ENCODE peak calls at places on chromosomes 16 and 17, in ten cellular contexts. V, N, Y, J, D, H, M, R, X and Z are unnamed samples.

GRCh38 chr16:81623365-81624102 is 155.6 kb upstream of the PLCG2 start:
- DNase-seq in D (no peak), N (peak), V (peak), R (peak), M (no peak), J (peak), H (no peak), Y (peak), X (no peak), Z (peak)

GRCh38 chr17:15955793-15956541 is 11.0 kb downstream of the ADORA2B start:
- DNase-seq in M (no peak), D (no peak), J (no peak), H (no peak), R (no peak), X (no peak), V (no peak), Y (no peak), N (no peak), Z (no peak)

GRCh38 chr16:69703638-69704037 is 22.7 kb downstream of the NQO1 start:
- DNase-seq in N (no peak), V (no peak), J (peak), X (no peak), D (no peak), H (no peak), Y (no peak), M (no peak), R (no peak), Z (peak)

GRCh38 chr16:78505544-78506371 is 406.3 kb downstream of the WWOX start:
- DNase-seq in J (peak), X (peak), R (peak), H (peak), D (peak), M (peak), N (no peak), V (no peak), Y (no peak), Z (peak)

GRCh38 chr17:36992701-36993100 is 43.9 kb downstream of the AATF start:
- DNase-seq in H (no peak), X (no peak), V (no peak), Y (peak), N (no peak), J (no peak), M (no peak), R (no peak), D (no peak), Z (no peak)

GRCh38 chr16:75019007-75019406 is 20.2 kb downstream of the ZNRF1 start:
- DNase-seq in D (no peak), R (no peak), J (no peak), X (no peak), M (no peak), H (no peak), N (no peak), V (no peak), Y (no peak), Z (no peak)

GRCh38 chr16:57981636-57982035 is 10.7 kb upstream of the CNGB1 start:
- DNase-seq in Y (no peak), X (no peak), N (no peak), V (peak), M (no peak), R (no peak), D (no peak), J (no peak), H (no peak), Z (no peak)

GRCh38 chr17:28513476-28513875 is 7.3 kb downstream of the FOXN1 start:
- DNase-seq in N (no peak), R (no peak), X (no peak), Y (no peak), J (no peak), V (no peak), H (no peak), D (no peak), M (no peak), Z (no peak)

GRCh38 chr16:55499951-55500350 is 8.9 kb upstream of the LPCAT2 start:
- DNase-seq in H (no peak), M (no peak), Y (peak), D (no peak), V (peak), R (no peak), X (no peak), N (no peak), J (peak), Z (peak)

GRCh38 chr17:6346986-6347385 is 87.9 kb downstream of the AIPL1 start:
- DNase-seq in D (no peak), H (no peak), X (no peak), R (no peak), N (no peak), V (no peak), Y (no peak), J (no peak), M (no peak), Z (no peak)

GRCh38 chr16:66421891-66422290 is 5.2 kb upstream of the BEAN1 start:
- DNase-seq in H (no peak), N (no peak), M (no peak), J (no peak), X (no peak), V (no peak), R (no peak), D (no peak), Y (no peak), Z (no peak)

GRCh38 chr16:84795338-84796053 is 24.3 kb upstream of the CRISPLD2 start:
- DNase-seq in X (no peak), Y (no peak), H (peak), D (peak), V (peak), M (no peak), R (no peak), N (no peak), J (peak), Z (peak)

GRCh38 chr16:78283668-78284251 is 184.3 kb downstream of the WWOX start:
- DNase-seq in N (no peak), V (no peak), X (no peak), R (no peak), H (no peak), D (no peak), M (no peak), Y (no peak), J (no peak), Z (no peak)

GRCh38 chr16:50093607-50094570 is 28.1 kb downstream of the HEATR3 start:
- DNase-seq in X (no peak), D (no peak), V (no peak), Y (no peak), M (no peak), H (peak), N (peak), J (no peak), R (no peak), Z (peak)

GRCh38 chr17:76929572-76929971 is 61.4 kb downstream of the MGAT5B start:
- DNase-seq in J (no peak), X (no peak), H (no peak), R (no peak), D (no peak), M (no peak), V (no peak), N (no peak), Y (no peak), Z (no peak)

GRCh38 chr17:40819528-40820125 is 2.8 kb downstream of the KRT10 start:
- DNase-seq in Y (no peak), N (no peak), X (no peak), V (peak), D (no peak), M (no peak), J (no peak), H (peak), R (no peak), Z (peak)